ENCODE peak calls at places on chromosomes 6 and 20, in five cellular contexts. K is CD4-positive, alpha-beta T cell; Y is breast epithelium; C is cardiac muscle cell; O is foreskin fibroblast. G is an unnamed sample.

GRCh38 chr20:49279677-49280462 is 2.0 kb upstream of the ZNFX1 start:
- DNase-seq in K (no peak), Y (no peak), C (no peak), O (peak; percentile 11), G (no peak)

GRCh38 chr6:158149641-158150040 is 18.4 kb downstream of the SERAC1 start:
- DNase-seq in K (no peak), Y (no peak), C (peak; percentile 28), O (peak; percentile 83), G (peak; percentile 40)

GRCh38 chr6:155418017-155418749 is 37.5 kb downstream of the NOX3 start:
- DNase-seq in K (peak; percentile 35), Y (no peak), C (peak; percentile 82), O (peak; percentile 79), G (peak; percentile 77)

GRCh38 chr20:50427740-50428462 is 82.3 kb upstream of the PTPN1 start:
- DNase-seq in K (no peak), Y (peak; percentile 41), C (peak; percentile 53), O (no peak), G (peak; percentile 47)

GRCh38 chr20:21101453-21102251 is 4.5 kb downstream of the LINC00237 start:
- DNase-seq in K (no peak), Y (no peak), C (peak; percentile 9), O (peak; percentile 29), G (no peak)

GRCh38 chr20:31653573-31653972 is 15.9 kb downstream of the COX4I2 start:
- DNase-seq in K (no peak), Y (no peak), C (no peak), O (no peak), G (no peak)

GRCh38 chr20:19314619-19315018 is 102.2 kb downstream of the SLC24A3 start:
- DNase-seq in K (no peak), Y (no peak), C (no peak), O (no peak), G (no peak)

GRCh38 chr6:120871416-120872261 is 462.6 kb downstream of the TBC1D32 start:
- DNase-seq in K (no peak), Y (no peak), C (no peak), O (no peak), G (no peak)

GRCh38 chr6:87029711-87030314 is 65.1 kb downstream of the CGA start:
- DNase-seq in K (no peak), Y (no peak), C (peak; percentile 70), O (peak; percentile 76), G (peak; percentile 69)

GRCh38 chr6:154457046-154457713 is 53.3 kb downstream of the CNKSR3 start:
- DNase-seq in K (no peak), Y (no peak), C (no peak), O (no peak), G (no peak)

GRCh38 chr6:138035070-138035469 is 72.1 kb downstream of the PERP start:
- DNase-seq in K (no peak), Y (no peak), C (no peak), O (no peak), G (no peak)

GRCh38 chr20:8639112-8639778 is 429.6 kb upstream of the PLCB4 start:
- DNase-seq in K (no peak), Y (no peak), C (no peak), O (no peak), G (no peak)

GRCh38 chr6:163837681-163838431 is 423.3 kb downstream of the QKI start:
- DNase-seq in K (no peak), Y (no peak), C (peak; percentile 12), O (peak; percentile 16), G (peak; percentile 10)

GRCh38 chr6:129946439-129947140 is 71.8 kb upstream of the L3MBTL3 start:
- DNase-seq in K (no peak), Y (no peak), C (no peak), O (no peak), G (no peak)

GRCh38 chr6:137975058-137975940 is 108.2 kb downstream of the TNFAIP3 start:
- DNase-seq in K (no peak), Y (no peak), C (peak; percentile 56), O (peak; percentile 42), G (peak; percentile 18)

GRCh38 chr6:8180327-8181161 is 78.2 kb upstream of the EEF1E1 start:
- DNase-seq in K (no peak), Y (no peak), C (peak; percentile 50), O (peak; percentile 91), G (peak; percentile 85)

GRCh38 chr20:19992996-19993908 is 23.9 kb upstream of the NAA20 start:
- DNase-seq in K (no peak), Y (peak; percentile 65), C (peak; percentile 89), O (peak; percentile 91), G (peak; percentile 94)

GRCh38 chr6:15464211-15464725 is 198.6 kb downstream of the DTNBP1 start:
- DNase-seq in K (peak; percentile 46), Y (no peak), C (no peak), O (no peak), G (peak; percentile 17)

GRCh38 chr20:16701296-16701695 is 28.5 kb upstream of the SNRPB2 start:
- DNase-seq in K (peak; percentile 5), Y (no peak), C (peak; percentile 7), O (no peak), G (peak; percentile 2)

GRCh38 chr6:82268301-82268846 is 20.8 kb upstream of the IBTK start:
- DNase-seq in K (no peak), Y (no peak), C (peak; percentile 23), O (peak; percentile 18), G (no peak)

GRCh38 chr6:47700051-47700450 is 1.7 kb downstream of the ADGRF4 start:
- DNase-seq in K (no peak), Y (peak; percentile 53), C (peak; percentile 81), O (peak; percentile 3), G (peak; percentile 8)

GRCh38 chr6:81731814-81732213 is 20.7 kb downstream of the TENT5A start:
- DNase-seq in K (no peak), Y (no peak), C (no peak), O (no peak), G (peak; percentile 64)

GRCh38 chr6:164069352-164070022 is 655.0 kb downstream of the QKI start:
- DNase-seq in K (no peak), Y (peak; percentile 21), C (peak; percentile 75), O (no peak), G (no peak)

GRCh38 chr20:62716198-62716940 is 7.7 kb downstream of the NTSR1 start:
- DNase-seq in K (peak; percentile 30), Y (no peak), C (no peak), O (peak; percentile 49), G (no peak)

GRCh38 chr20:33279261-33279910 is 3.6 kb upstream of the BPIFB1 start:
- DNase-seq in K (no peak), Y (no peak), C (no peak), O (no peak), G (no peak)

GRCh38 chr20:12955611-12956010 is 53.2 kb upstream of the SPTLC3 start:
- DNase-seq in K (no peak), Y (no peak), C (no peak), O (no peak), G (no peak)

GRCh38 chr6:33688451-33689147 is 22.9 kb downstream of the UQCC2 start:
- DNase-seq in K (no peak), Y (no peak), C (no peak), O (no peak), G (no peak)

GRCh38 chr20:35730583-35731468 is 11.2 kb downstream of the RBM39 start:
- DNase-seq in K (no peak), Y (no peak), C (no peak), O (no peak), G (no peak)

GRCh38 chr20:25566821-25567220 is 18.5 kb downstream of the NINL start:
- DNase-seq in K (no peak), Y (no peak), C (no peak), O (no peak), G (no peak)

GRCh38 chr20:25563876-25564275 is 21.5 kb downstream of the NINL start:
- DNase-seq in K (no peak), Y (no peak), C (no peak), O (no peak), G (no peak)

GRCh38 chr20:25563362-25563761 is 22.0 kb downstream of the NINL start:
- DNase-seq in K (no peak), Y (no peak), C (no peak), O (no peak), G (no peak)

GRCh38 chr20:25567286-25567685 is 18.0 kb downstream of the NINL start:
- DNase-seq in K (no peak), Y (no peak), C (no peak), O (no peak), G (no peak)

DNA sequence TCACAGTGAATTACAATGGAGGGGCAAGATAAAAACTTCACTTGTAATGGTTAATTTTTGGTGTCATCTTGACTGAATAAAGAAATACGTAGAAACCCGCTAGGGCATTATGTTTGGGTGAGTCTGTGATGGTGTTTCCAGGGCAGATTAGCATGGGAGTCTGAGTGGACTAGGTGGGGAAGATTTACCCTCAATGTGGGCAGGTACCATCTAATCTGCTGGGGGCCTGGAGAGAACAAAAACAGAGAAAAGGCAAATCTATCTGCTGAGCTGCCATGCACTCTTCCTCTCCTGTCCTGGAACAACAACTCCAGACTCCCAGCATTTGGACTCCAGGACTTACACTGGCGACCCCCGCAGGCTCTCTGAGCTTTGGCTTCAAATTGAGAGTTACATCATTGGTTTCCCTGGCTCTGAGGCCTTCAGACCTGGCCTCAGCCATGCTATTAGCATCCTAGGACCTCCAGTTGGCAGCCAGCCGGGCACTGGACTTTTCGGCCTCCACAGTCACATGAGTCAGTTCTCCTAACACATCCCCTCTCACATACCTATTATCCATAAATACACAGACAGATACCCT is 19.7 kb downstream of the NINL start:
- DNase-seq in K (no peak), Y (no peak), C (peak; percentile 15), O (no peak), G (no peak)
- TF ChIP-seq CTCF in K (no peak), Y (no peak), C (no peak), O (no peak), G (no peak)

DNA sequence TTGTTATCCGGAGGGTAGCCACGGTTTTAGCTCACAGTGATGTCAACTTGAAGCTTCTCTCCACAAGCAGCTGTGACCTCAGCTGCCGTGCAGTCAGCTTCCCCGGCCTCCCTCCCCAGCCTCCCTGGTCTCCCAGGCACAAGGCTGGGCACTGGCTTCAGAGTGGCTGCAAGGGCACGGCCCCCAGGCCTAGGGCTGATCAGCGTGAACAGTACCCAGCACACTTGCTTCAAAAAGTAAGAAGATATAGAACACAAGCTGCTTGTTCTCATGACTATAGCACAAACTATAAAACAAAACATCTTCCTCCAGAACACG is 199.2 kb upstream of the THBS2 start:
- DNase-seq in K (no peak), Y (no peak), C (no peak), O (no peak), G (peak; percentile 45)
- TF ChIP-seq CTCF in K (no peak), Y (no peak), C (no peak), O (no peak), G (no peak)

DNA sequence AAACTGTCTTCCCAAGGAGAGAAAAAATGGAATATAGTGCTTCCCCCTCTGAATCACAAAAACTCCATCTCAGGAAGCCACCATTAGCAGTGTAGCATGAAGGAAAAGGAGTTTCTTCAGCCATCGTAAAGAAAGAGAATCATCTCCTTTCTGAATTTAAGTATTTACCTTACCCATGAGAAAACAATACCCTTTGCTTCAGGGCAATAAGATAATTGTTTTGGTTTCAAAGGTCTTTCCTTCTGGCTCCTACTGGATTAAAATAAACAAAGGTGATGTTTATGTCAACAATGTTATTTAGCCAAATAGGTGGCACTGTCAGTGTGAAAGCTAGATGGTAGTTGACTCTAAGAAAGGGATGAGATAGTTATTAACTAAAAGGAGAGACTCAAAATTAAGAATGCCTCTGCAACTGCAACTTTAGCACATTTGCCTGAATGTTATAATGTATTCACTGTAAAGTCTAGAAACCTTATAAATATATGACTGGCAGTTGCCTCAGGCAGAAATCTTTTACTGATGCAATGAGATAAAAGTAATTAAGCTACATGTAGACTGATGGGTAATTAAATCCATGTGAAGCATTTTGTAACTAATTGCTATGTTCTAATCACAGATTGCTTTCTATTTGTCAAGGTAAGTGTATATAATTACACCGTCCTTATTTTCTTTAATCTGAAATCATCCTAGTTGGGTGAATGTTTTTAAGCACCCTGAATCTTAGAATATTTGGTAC is 399.0 kb downstream of the CDKAL1 start:
- DNase-seq in K (no peak), Y (no peak), C (no peak), O (no peak), G (no peak)
- TF ChIP-seq CTCF in K (no peak), Y (no peak), C (no peak), O (no peak), G (no peak)

GRCh38 chr20:58850693-58851174 is at the start of gene GNAS-AS1:
- DNase-seq in K (peak; percentile 68), Y (peak; percentile 48), C (peak; percentile 93), O (peak; percentile 94), G (peak; percentile 92)
- TF ChIP-seq CTCF in K (no peak), Y (no peak), C (no peak), O (no peak), G (peak; percentile 5)

G was measured in AG10803.